ENCODE peak calls at places on chromosomes 6 and 20, in ten cellular contexts. L is NT2/D1, J is heart left ventricle, T is psoas muscle, H is heart right ventricle, V is body of pancreas, E is PC-3, Z is hepatocyte, F is BE2C, O is lower lobe of right lung. C is an unnamed sample. For H3K4me1, the result is how much of the 10 kb centered on the place peaks cover.

GRCh38 chr20:58389324-58389967 is 417 bp downstream of the VAPB start:
- DNase-seq in L (no peak), J (peak), T (peak), H (peak), V (peak), E (peak), Z (peak), F (peak), O (no peak), C (no peak)

GRCh38 chr20:24980321-24981053 is 12.1 kb downstream of the APMAP start:
- DNase-seq in L (no peak), J (no peak), T (no peak), H (no peak), V (no peak), E (no peak), Z (no peak), F (no peak), O (peak), C (no peak)

GRCh38 chr20:10469599-10469998 is 34.5 kb downstream of the SLX4IP start:
- DNase-seq in L (peak), J (peak), T (peak), H (peak), V (peak), E (peak), Z (peak), F (peak), O (no peak), C (no peak)

GRCh38 chr20:47202765-47203667 is 153.5 kb downstream of the ZMYND8 start:
- DNase-seq in L (no peak), J (no peak), T (no peak), H (no peak), V (no peak), E (peak), Z (no peak), F (no peak), O (no peak), C (no peak)

GRCh38 chr6:150354754-150355571 is 13.8 kb upstream of the IYD start:
- DNase-seq in L (no peak), J (no peak), T (no peak), H (no peak), V (no peak), E (no peak), Z (no peak), F (no peak), O (no peak), C (no peak)

GRCh38 chr6:12150812-12151432 is 138.8 kb downstream of the HIVEP1 start:
- DNase-seq in L (peak), J (no peak), T (no peak), H (no peak), V (peak), E (peak), Z (peak), F (peak), O (no peak), C (no peak)

GRCh38 chr20:16064991-16065707 is 508.1 kb downstream of the KIF16B start:
- DNase-seq in L (no peak), J (no peak), T (no peak), H (no peak), V (no peak), E (no peak), Z (no peak), F (no peak), O (no peak), C (no peak)

GRCh38 chr6:134750669-134751068 is 199.2 kb downstream of the ALDH8A1 start:
- DNase-seq in L (no peak), J (no peak), T (no peak), H (no peak), V (no peak), E (no peak), Z (no peak), F (no peak), O (no peak), C (no peak)

GRCh38 chr20:58723628-58723984 is 31.0 kb downstream of the NPEPL1 start:
- DNase-seq in L (no peak), J (no peak), T (no peak), H (no peak), V (no peak), E (no peak), Z (no peak), F (no peak), O (no peak), C (no peak)

GRCh38 chr20:53707341-53708102 is 113.9 kb upstream of the ZNF217 start:
- DNase-seq in L (no peak), J (no peak), T (no peak), H (peak), V (no peak), E (peak), Z (no peak), F (no peak), O (no peak), C (no peak)

GRCh38 chr6:163327936-163328335 is 86.6 kb upstream of the QKI start:
- DNase-seq in L (no peak), J (no peak), T (no peak), H (no peak), V (no peak), E (no peak), Z (no peak), F (peak), O (no peak), C (no peak)

GRCh38 chr6:16670183-16670582 is 91.1 kb downstream of the ATXN1 start:
- DNase-seq in L (no peak), J (peak), T (peak), H (peak), V (no peak), E (peak), Z (no peak), F (no peak), O (peak), C (no peak)

GRCh38 chr6:16667509-16667908 is 93.8 kb downstream of the ATXN1 start:
- DNase-seq in L (no peak), J (no peak), T (no peak), H (no peak), V (no peak), E (no peak), Z (no peak), F (no peak), O (no peak), C (no peak)

GRCh38 chr6:16670617-16671051 is 90.6 kb downstream of the ATXN1 start:
- DNase-seq in L (no peak), J (no peak), T (no peak), H (no peak), V (no peak), E (no peak), Z (no peak), F (no peak), O (no peak), C (no peak)

GRCh38 chr6:16671302-16672289 is 89.7 kb downstream of the ATXN1 start:
- DNase-seq in L (peak), J (no peak), T (no peak), H (no peak), V (no peak), E (peak), Z (no peak), F (no peak), O (no peak), C (no peak)

DNA sequence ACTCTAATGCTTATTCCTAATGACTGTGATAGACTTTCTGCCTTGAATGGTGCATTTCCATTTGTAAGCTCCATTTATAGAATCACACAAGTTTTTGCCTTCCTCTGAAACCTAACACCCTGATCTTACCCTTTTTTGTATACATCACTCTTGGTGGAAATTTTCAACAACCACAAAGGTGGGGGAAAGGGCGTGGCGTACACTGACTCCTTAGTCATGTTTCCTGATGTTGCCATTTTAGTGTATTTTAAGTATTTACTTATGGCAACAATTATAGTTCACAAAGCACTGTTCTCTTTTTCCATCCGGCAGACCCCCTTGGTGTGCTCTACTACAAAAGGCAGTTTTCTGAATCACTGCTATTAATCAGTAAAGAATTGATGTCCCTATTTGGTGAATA is 92.0 kb downstream of the ATXN1 start:
- DNase-seq in L (no peak), J (no peak), T (no peak), H (no peak), V (no peak), E (peak), Z (no peak), F (no peak), O (no peak), C (no peak)
- H3K4me1 ChIP-seq in L (under half), J (under half), T (under half), H (half or more), V (under half), E (under half), Z (under half), F (under half), O (under half), C (under half)

GRCh38 chr6:137871299-137871698 is 4.2 kb downstream of the TNFAIP3 start:
- DNase-seq in L (no peak), J (no peak), T (no peak), H (no peak), V (no peak), E (no peak), Z (no peak), F (no peak), O (no peak), C (no peak)

GRCh38 chr6:137869781-137870180 is 2.7 kb downstream of the TNFAIP3 start:
- DNase-seq in L (no peak), J (no peak), T (no peak), H (no peak), V (no peak), E (no peak), Z (no peak), F (no peak), O (no peak), C (no peak)

GRCh38 chr6:137870744-137871247 is 3.7 kb downstream of the TNFAIP3 start:
- DNase-seq in L (no peak), J (no peak), T (no peak), H (no peak), V (no peak), E (no peak), Z (no peak), F (no peak), O (no peak), C (no peak)

GRCh38 chr6:137868721-137869631 is 1.9 kb downstream of the TNFAIP3 start:
- DNase-seq in L (no peak), J (no peak), T (no peak), H (no peak), V (no peak), E (peak), Z (no peak), F (no peak), O (no peak), C (no peak)

DNA sequence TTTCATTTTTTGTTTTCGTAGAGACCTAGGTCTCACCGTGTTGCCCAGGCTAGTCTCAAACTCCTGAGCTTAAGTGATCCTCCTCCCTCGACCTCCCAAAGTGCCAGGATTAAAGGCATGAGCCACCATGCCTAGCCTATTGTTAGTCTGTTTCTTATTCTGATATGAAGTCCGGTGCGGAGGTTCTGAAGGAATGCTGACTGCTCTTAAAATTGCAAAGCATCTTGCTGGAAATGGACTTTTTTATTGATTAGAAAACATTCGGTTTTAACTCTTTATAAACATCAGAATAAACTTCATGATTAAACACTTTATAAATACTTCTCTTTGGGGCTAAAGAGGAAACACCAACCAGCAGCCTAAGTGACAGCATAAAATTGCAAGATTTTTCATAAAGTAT is 3.2 kb downstream of the TNFAIP3 start:
- DNase-seq in L (no peak), J (no peak), T (no peak), H (no peak), V (no peak), E (no peak), Z (no peak), F (no peak), O (no peak), C (no peak)
- H3K4me3 ChIP-seq in L (no peak), J (peak), T (peak), H (no peak), V (no peak), E (no peak), Z (peak), F (no peak), O (peak), C (no peak)

GRCh38 chr6:18115356-18115755 is 7.1 kb downstream of the NHLRC1 start:
- DNase-seq in L (no peak), J (no peak), T (no peak), H (no peak), V (no peak), E (peak), Z (no peak), F (no peak), O (no peak), C (no peak)
- H3K4me1 ChIP-seq in L (under half), J (under half), T (under half), H (under half), V (under half), E (under half), Z (under half), F (under half), O (under half), C (under half)

GRCh38 chr6:27127874-27128795 is 119.4 kb upstream of the PRSS16 start:
- DNase-seq in L (no peak), J (no peak), T (no peak), H (no peak), V (no peak), E (no peak), Z (no peak), F (no peak), O (no peak), C (no peak)

GRCh38 chr6:27126815-27127537 is 120.5 kb upstream of the PRSS16 start:
- DNase-seq in L (no peak), J (peak), T (peak), H (peak), V (peak), E (peak), Z (peak), F (peak), O (peak), C (peak)

GRCh38 chr6:27124252-27124657 is 123.2 kb upstream of the PRSS16 start:
- DNase-seq in L (no peak), J (no peak), T (no peak), H (no peak), V (no peak), E (no peak), Z (no peak), F (no peak), O (no peak), C (no peak)

GRCh38 chr6:27128796-27129094 is 118.8 kb upstream of the PRSS16 start:
- DNase-seq in L (no peak), J (no peak), T (no peak), H (no peak), V (no peak), E (no peak), Z (no peak), F (no peak), O (no peak), C (no peak)

GRCh38 chr6:27126046-27126814 is 121.3 kb upstream of the PRSS16 start:
- DNase-seq in L (no peak), J (no peak), T (no peak), H (no peak), V (no peak), E (no peak), Z (no peak), F (no peak), O (no peak), C (no peak)
- H3K4me3 ChIP-seq in L (no peak), J (peak), T (peak), H (peak), V (no peak), E (peak), Z (no peak), F (peak), O (peak), C (no peak)

DNA sequence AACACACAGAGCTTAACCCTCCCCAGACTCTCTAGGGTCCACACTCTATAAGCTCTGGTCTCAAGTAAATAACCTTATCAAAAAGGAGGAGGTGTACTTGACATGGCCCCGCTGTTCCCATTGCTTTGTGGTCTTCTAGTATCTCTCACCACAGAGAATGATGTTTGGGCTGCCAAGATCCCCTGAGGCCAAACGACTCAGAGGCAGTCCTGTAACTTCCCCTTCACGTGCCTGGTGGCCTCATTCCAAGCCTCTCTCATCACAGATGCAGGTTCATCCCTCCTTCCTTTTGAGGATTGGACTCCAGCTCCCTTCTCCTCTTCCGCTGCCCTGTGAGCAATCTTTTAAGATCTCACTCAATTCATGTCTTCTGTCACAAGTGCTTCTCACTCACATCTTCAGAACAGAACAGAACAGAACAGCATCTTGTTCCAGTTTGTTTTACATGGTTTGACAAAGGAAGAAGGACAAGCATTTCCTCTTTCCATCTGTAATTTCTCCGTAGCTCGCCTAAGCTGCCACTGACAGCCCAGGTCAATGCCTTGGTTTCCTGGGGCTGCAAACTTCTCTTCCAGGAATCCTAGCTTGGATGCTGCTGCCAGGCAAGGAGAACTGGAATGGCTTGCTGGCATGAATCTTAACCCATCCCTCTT is 541.5 kb downstream of the CD83 start:
- DNase-seq in L (no peak), J (no peak), T (no peak), H (no peak), V (no peak), E (peak), Z (no peak), F (peak), O (no peak), C (no peak)
- H3K4me1 ChIP-seq in L (under half), J (under half), T (under half), H (under half), V (under half), E (under half), Z (under half), F (under half), O (under half), C (under half)

GRCh38 chr6:79543411-79543810 is 6.2 kb upstream of the LCA5 start:
- DNase-seq in L (no peak), J (no peak), T (no peak), H (no peak), V (no peak), E (no peak), Z (no peak), F (no peak), O (no peak), C (no peak)

GRCh38 chr6:79546186-79546585 is 9.0 kb upstream of the LCA5 start:
- DNase-seq in L (no peak), J (no peak), T (no peak), H (no peak), V (no peak), E (no peak), Z (no peak), F (no peak), O (no peak), C (no peak)

GRCh38 chr6:79543886-79544285 is 6.7 kb upstream of the LCA5 start:
- DNase-seq in L (no peak), J (no peak), T (no peak), H (no peak), V (no peak), E (no peak), Z (no peak), F (no peak), O (no peak), C (no peak)

GRCh38 chr6:79544299-79544927 is 7.2 kb upstream of the LCA5 start:
- DNase-seq in L (no peak), J (no peak), T (no peak), H (no peak), V (no peak), E (no peak), Z (no peak), F (no peak), O (no peak), C (no peak)

DNA sequence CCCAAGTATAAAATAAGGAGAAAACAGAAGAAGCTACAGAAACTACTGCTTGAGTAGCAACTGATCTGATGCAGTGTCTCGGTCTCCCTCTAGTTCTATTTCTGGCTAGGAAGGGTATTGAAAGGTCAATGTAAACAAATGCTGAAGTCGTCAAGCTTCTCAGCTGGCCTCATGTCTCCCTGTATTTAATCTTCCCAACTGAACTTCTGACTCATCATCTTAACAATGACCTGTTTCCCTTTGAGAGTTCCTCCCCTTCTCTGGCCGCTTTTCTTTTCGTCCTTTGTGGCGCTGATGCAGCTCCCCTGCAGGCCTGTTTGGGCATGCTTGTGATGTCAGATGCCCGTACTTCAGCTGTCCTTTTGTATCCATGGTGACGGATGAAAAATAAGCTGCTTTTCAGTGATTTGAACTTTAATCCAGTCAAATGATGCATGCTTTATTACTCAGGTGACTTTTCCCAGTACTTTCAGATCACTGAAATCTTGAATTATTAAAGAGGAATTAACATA is 7.8 kb upstream of the LCA5 start:
- DNase-seq in L (peak), J (peak), T (peak), H (peak), V (peak), E (peak), Z (peak), F (peak), O (peak), C (peak)
- H3K4me3 ChIP-seq in L (no peak), J (peak), T (peak), H (peak), V (no peak), E (peak), Z (no peak), F (peak), O (no peak), C (no peak)

GRCh38 chr6:137936798-137937197 is 69.7 kb downstream of the TNFAIP3 start:
- DNase-seq in L (no peak), J (no peak), T (no peak), H (no peak), V (no peak), E (no peak), Z (no peak), F (no peak), O (no peak), C (no peak)
- H3K4me1 ChIP-seq in L (under half), J (under half), T (under half), H (under half), V (under half), E (under half), Z (under half), F (under half), O (under half), C (under half)